ENCODE peak calls at places on chromosomes 12 and 14, in seven cellular contexts. B is type B pancreatic cell; V is HL-60; M is NCI-H2081; T is activated CD4-positive, alpha-beta T cell treated with anti-CD3 and anti-CD28 coated beads, Interleukin-2, amount 10 ng/mL, durations not matched to agents 7 days and 5 days; C is cortex of kidney; J is H4. W is an unnamed sample.

GRCh38 chr12:79360936-79361335 is 329.8 kb downstream of the PAWR start:
- DNase-seq in B (no peak), V (no peak), M (no peak), T (no peak), C (no peak), J (no peak), W (no peak)

GRCh38 chr14:67335781-67336180 is 23.8 kb downstream of the ATP6V1D start:
- DNase-seq in B (no peak), V (no peak), M (peak), T (peak), C (no peak), J (peak), W (no peak)

GRCh38 chr12:51082561-51083139 is 746 bp downstream of the CSRNP2 start:
- DNase-seq in B (no peak), V (no peak), M (peak), T (peak), C (no peak), J (peak), W (no peak)

GRCh38 chr12:117084405-117085317 is 14.6 kb downstream of the TESC start:
- DNase-seq in B (no peak), V (no peak), M (no peak), T (no peak), C (no peak), J (no peak), W (no peak)

GRCh38 chr12:57418255-57418654 is 12.6 kb downstream of the R3HDM2 start:
- DNase-seq in B (no peak), V (no peak), M (no peak), T (no peak), C (no peak), J (no peak), W (no peak)

GRCh38 chr14:93747102-93747501 is 41.2 kb downstream of the PRIMA1 start:
- DNase-seq in B (no peak), V (no peak), M (no peak), T (no peak), C (no peak), J (no peak), W (no peak)

GRCh38 chr12:88472248-88472647 is 108.0 kb downstream of the KITLG start:
- DNase-seq in B (no peak), V (no peak), M (no peak), T (no peak), C (no peak), J (no peak), W (no peak)

GRCh38 chr14:53432378-53432802 is 279.3 kb upstream of the DDHD1 start:
- DNase-seq in B (no peak), V (no peak), M (peak), T (peak), C (no peak), J (peak), W (peak)

GRCh38 chr14:44107156-44107555 is 399.9 kb downstream of the FSCB start:
- DNase-seq in B (no peak), V (no peak), M (no peak), T (no peak), C (no peak), J (no peak), W (no peak)

GRCh38 chr12:110928700-110929099 is 8.3 kb upstream of the MYL2 start:
- DNase-seq in B (no peak), V (no peak), M (no peak), T (no peak), C (no peak), J (no peak), W (no peak)

GRCh38 chr14:64193821-64194220 is 100.3 kb downstream of the ESR2 start:
- DNase-seq in B (no peak), V (no peak), M (no peak), T (no peak), C (no peak), J (no peak), W (no peak)

GRCh38 chr12:91813701-91814100 is 331.9 kb downstream of the BTG1 start:
- DNase-seq in B (no peak), V (no peak), M (no peak), T (no peak), C (no peak), J (peak), W (no peak)

GRCh38 chr12:72547593-72547992 is 275.4 kb downstream of the TRHDE start:
- DNase-seq in B (no peak), V (no peak), M (no peak), T (no peak), C (no peak), J (no peak), W (no peak)

GRCh38 chr12:4807116-4807783 is 87.0 kb downstream of the GALNT8 start:
- DNase-seq in B (no peak), V (no peak), M (no peak), T (no peak), C (no peak), J (no peak), W (no peak)

GRCh38 chr12:73935817-73936216 is 601.8 kb upstream of the ATXN7L3B start:
- DNase-seq in B (no peak), V (no peak), M (peak), T (no peak), C (no peak), J (peak), W (no peak)

GRCh38 chr12:65517656-65518210 is 239.2 kb downstream of the MSRB3 start:
- DNase-seq in B (no peak), V (no peak), M (no peak), T (no peak), C (no peak), J (no peak), W (no peak)

GRCh38 chr14:24741871-24742270 is 107.9 kb upstream of the GZMB start:
- DNase-seq in B (no peak), V (no peak), M (no peak), T (no peak), C (no peak), J (peak), W (no peak)

GRCh38 chr12:115541891-115542361 is 735.6 kb downstream of the MED13L start:
- DNase-seq in B (no peak), V (no peak), M (no peak), T (no peak), C (no peak), J (peak), W (no peak)